ENCODE peak calls at places on chromosomes 5 and 9, in ten cellular contexts. One of them, this sample, is unnamed.

GRCh38 chr9:73149371-73150067 is 2.1 kb upstream of the ANXA1 start:
- DNase-seq in Peyer's patch: peak
- DNase-seq in neural progenitor cell: no peak
- DNase-seq in mucosa of descending colon: no peak
- DNase-seq in PC-3: peak
- DNase-seq in heart right ventricle: no peak
- DNase-seq in choroid plexus epithelial cell: peak
- DNase-seq in AG10803: peak
- DNase-seq in HL-60: no peak
- DNase-seq in stomach: no peak
- DNase-seq in this sample: peak

GRCh38 chr5:114789773-114790402 is 379.8 kb downstream of the TRIM36 start:
- DNase-seq in Peyer's patch: no peak
- DNase-seq in neural progenitor cell: peak
- DNase-seq in mucosa of descending colon: no peak
- DNase-seq in PC-3: peak
- DNase-seq in heart right ventricle: no peak
- DNase-seq in choroid plexus epithelial cell: peak
- DNase-seq in AG10803: no peak
- DNase-seq in HL-60: peak
- DNase-seq in stomach: no peak
- DNase-seq in this sample: peak

GRCh38 chr5:51034501-51034900 is 348.7 kb upstream of the ISL1 start:
- DNase-seq in Peyer's patch: no peak
- DNase-seq in neural progenitor cell: no peak
- DNase-seq in mucosa of descending colon: no peak
- DNase-seq in PC-3: no peak
- DNase-seq in heart right ventricle: no peak
- DNase-seq in choroid plexus epithelial cell: no peak
- DNase-seq in AG10803: no peak
- DNase-seq in HL-60: no peak
- DNase-seq in stomach: no peak
- DNase-seq in this sample: no peak

GRCh38 chr9:33350310-33350709 is 52.1 kb downstream of the AQP7 start:
- DNase-seq in Peyer's patch: no peak
- DNase-seq in neural progenitor cell: no peak
- DNase-seq in mucosa of descending colon: no peak
- DNase-seq in PC-3: peak
- DNase-seq in heart right ventricle: no peak
- DNase-seq in choroid plexus epithelial cell: peak
- DNase-seq in AG10803: peak
- DNase-seq in HL-60: no peak
- DNase-seq in stomach: no peak
- DNase-seq in this sample: peak

GRCh38 chr9:97808972-97809371 is 44.1 kb upstream of the FOXE1 start:
- DNase-seq in Peyer's patch: no peak
- DNase-seq in neural progenitor cell: no peak
- DNase-seq in mucosa of descending colon: no peak
- DNase-seq in PC-3: no peak
- DNase-seq in heart right ventricle: no peak
- DNase-seq in choroid plexus epithelial cell: no peak
- DNase-seq in AG10803: no peak
- DNase-seq in HL-60: no peak
- DNase-seq in stomach: no peak
- DNase-seq in this sample: no peak

GRCh38 chr5:177306674-177307543 is 3.3 kb downstream of the PRELID1 start:
- DNase-seq in Peyer's patch: no peak
- DNase-seq in neural progenitor cell: no peak
- DNase-seq in mucosa of descending colon: no peak
- DNase-seq in PC-3: no peak
- DNase-seq in heart right ventricle: no peak
- DNase-seq in choroid plexus epithelial cell: peak
- DNase-seq in AG10803: no peak
- DNase-seq in HL-60: peak
- DNase-seq in stomach: no peak
- DNase-seq in this sample: no peak

GRCh38 chr9:3708751-3709150 is 182.9 kb upstream of the RFX3 start:
- DNase-seq in Peyer's patch: no peak
- DNase-seq in neural progenitor cell: no peak
- DNase-seq in mucosa of descending colon: no peak
- DNase-seq in PC-3: peak
- DNase-seq in heart right ventricle: no peak
- DNase-seq in choroid plexus epithelial cell: peak
- DNase-seq in AG10803: peak
- DNase-seq in HL-60: no peak
- DNase-seq in stomach: no peak
- DNase-seq in this sample: no peak

GRCh38 chr5:126516133-126516532 is 78.9 kb downstream of the ALDH7A1 start:
- DNase-seq in Peyer's patch: no peak
- DNase-seq in neural progenitor cell: no peak
- DNase-seq in mucosa of descending colon: no peak
- DNase-seq in PC-3: no peak
- DNase-seq in heart right ventricle: no peak
- DNase-seq in choroid plexus epithelial cell: peak
- DNase-seq in AG10803: peak
- DNase-seq in HL-60: no peak
- DNase-seq in stomach: no peak
- DNase-seq in this sample: no peak

GRCh38 chr5:133427121-133427777 is 185.1 kb downstream of the FSTL4 start:
- DNase-seq in Peyer's patch: no peak
- DNase-seq in neural progenitor cell: no peak
- DNase-seq in mucosa of descending colon: no peak
- DNase-seq in PC-3: no peak
- DNase-seq in heart right ventricle: no peak
- DNase-seq in choroid plexus epithelial cell: no peak
- DNase-seq in AG10803: no peak
- DNase-seq in HL-60: no peak
- DNase-seq in stomach: no peak
- DNase-seq in this sample: peak

GRCh38 chr5:54217826-54218503 is 92.4 kb downstream of the ARL15 start:
- DNase-seq in Peyer's patch: peak
- DNase-seq in neural progenitor cell: peak
- DNase-seq in mucosa of descending colon: peak
- DNase-seq in PC-3: peak
- DNase-seq in heart right ventricle: peak
- DNase-seq in choroid plexus epithelial cell: peak
- DNase-seq in AG10803: peak
- DNase-seq in HL-60: peak
- DNase-seq in stomach: peak
- DNase-seq in this sample: peak

GRCh38 chr9:100170556-100170955 is 71.5 kb downstream of the INVS start:
- DNase-seq in Peyer's patch: no peak
- DNase-seq in neural progenitor cell: no peak
- DNase-seq in mucosa of descending colon: no peak
- DNase-seq in PC-3: peak
- DNase-seq in heart right ventricle: no peak
- DNase-seq in choroid plexus epithelial cell: peak
- DNase-seq in AG10803: peak
- DNase-seq in HL-60: no peak
- DNase-seq in stomach: no peak
- DNase-seq in this sample: peak

GRCh38 chr5:68332546-68332945 is 117.0 kb downstream of the PIK3R1 start:
- DNase-seq in Peyer's patch: no peak
- DNase-seq in neural progenitor cell: no peak
- DNase-seq in mucosa of descending colon: no peak
- DNase-seq in PC-3: peak
- DNase-seq in heart right ventricle: no peak
- DNase-seq in choroid plexus epithelial cell: no peak
- DNase-seq in AG10803: peak
- DNase-seq in HL-60: no peak
- DNase-seq in stomach: no peak
- DNase-seq in this sample: no peak

GRCh38 chr9:3906437-3907213 is 380.8 kb upstream of the RFX3 start:
- DNase-seq in Peyer's patch: no peak
- DNase-seq in neural progenitor cell: no peak
- DNase-seq in mucosa of descending colon: no peak
- DNase-seq in PC-3: peak
- DNase-seq in heart right ventricle: no peak
- DNase-seq in choroid plexus epithelial cell: peak
- DNase-seq in AG10803: peak
- DNase-seq in HL-60: no peak
- DNase-seq in stomach: no peak
- DNase-seq in this sample: peak

GRCh38 chr9:114616684-114617520 is 5.8 kb downstream of the TMEM268 start:
- DNase-seq in Peyer's patch: peak
- DNase-seq in neural progenitor cell: no peak
- DNase-seq in mucosa of descending colon: peak
- DNase-seq in PC-3: peak
- DNase-seq in heart right ventricle: peak
- DNase-seq in choroid plexus epithelial cell: peak
- DNase-seq in AG10803: no peak
- DNase-seq in HL-60: peak
- DNase-seq in stomach: peak
- DNase-seq in this sample: no peak

GRCh38 chr9:137721899-137722298 is 103.1 kb downstream of the EHMT1 start:
- DNase-seq in Peyer's patch: no peak
- DNase-seq in neural progenitor cell: no peak
- DNase-seq in mucosa of descending colon: no peak
- DNase-seq in PC-3: no peak
- DNase-seq in heart right ventricle: no peak
- DNase-seq in choroid plexus epithelial cell: no peak
- DNase-seq in AG10803: no peak
- DNase-seq in HL-60: no peak
- DNase-seq in stomach: no peak
- DNase-seq in this sample: peak
- TF ChIP-seq CTCF in Peyer's patch: no peak
- TF ChIP-seq CTCF in neural progenitor cell: peak
- TF ChIP-seq CTCF in mucosa of descending colon: no peak
- TF ChIP-seq CTCF in PC-3: no peak
- TF ChIP-seq CTCF in heart right ventricle: no peak
- TF ChIP-seq CTCF in choroid plexus epithelial cell: peak
- TF ChIP-seq CTCF in AG10803: no peak
- TF ChIP-seq CTCF in HL-60: no peak
- TF ChIP-seq CTCF in stomach: no peak
- TF ChIP-seq CTCF in this sample: peak

GRCh38 chr5:169635933-169636332 is 1.1 kb upstream of the DOCK2 start:
- DNase-seq in Peyer's patch: no peak
- DNase-seq in neural progenitor cell: no peak
- DNase-seq in mucosa of descending colon: no peak
- DNase-seq in PC-3: no peak
- DNase-seq in heart right ventricle: no peak
- DNase-seq in choroid plexus epithelial cell: no peak
- DNase-seq in AG10803: no peak
- DNase-seq in HL-60: no peak
- DNase-seq in stomach: no peak
- DNase-seq in this sample: no peak

GRCh38 chr5:169636477-169637084 is 494 bp upstream of the DOCK2 start:
- DNase-seq in Peyer's patch: no peak
- DNase-seq in neural progenitor cell: no peak
- DNase-seq in mucosa of descending colon: no peak
- DNase-seq in PC-3: no peak
- DNase-seq in heart right ventricle: no peak
- DNase-seq in choroid plexus epithelial cell: no peak
- DNase-seq in AG10803: no peak
- DNase-seq in HL-60: no peak
- DNase-seq in stomach: no peak
- DNase-seq in this sample: no peak

GRCh38 chr5:169634606-169635005 is 2.5 kb upstream of the DOCK2 start:
- DNase-seq in Peyer's patch: no peak
- DNase-seq in neural progenitor cell: no peak
- DNase-seq in mucosa of descending colon: no peak
- DNase-seq in PC-3: no peak
- DNase-seq in heart right ventricle: no peak
- DNase-seq in choroid plexus epithelial cell: no peak
- DNase-seq in AG10803: no peak
- DNase-seq in HL-60: no peak
- DNase-seq in stomach: no peak
- DNase-seq in this sample: no peak

GRCh38 chr5:169637856-169638190 is 748 bp downstream of the DOCK2 start:
- DNase-seq in Peyer's patch: peak
- DNase-seq in neural progenitor cell: no peak
- DNase-seq in mucosa of descending colon: peak
- DNase-seq in PC-3: no peak
- DNase-seq in heart right ventricle: no peak
- DNase-seq in choroid plexus epithelial cell: no peak
- DNase-seq in AG10803: no peak
- DNase-seq in HL-60: peak
- DNase-seq in stomach: peak
- DNase-seq in this sample: no peak

GRCh38 chr5:169637085-169637855 is at the start of gene DOCK2:
- DNase-seq in Peyer's patch: peak
- DNase-seq in neural progenitor cell: peak
- DNase-seq in mucosa of descending colon: peak
- DNase-seq in PC-3: no peak
- DNase-seq in heart right ventricle: peak
- DNase-seq in choroid plexus epithelial cell: no peak
- DNase-seq in AG10803: no peak
- DNase-seq in HL-60: peak
- DNase-seq in stomach: peak
- DNase-seq in this sample: no peak
- H3K4me3 ChIP-seq in Peyer's patch: peak
- H3K4me3 ChIP-seq in neural progenitor cell: peak
- H3K4me3 ChIP-seq in mucosa of descending colon: peak
- H3K4me3 ChIP-seq in PC-3: no peak
- H3K4me3 ChIP-seq in heart right ventricle: peak
- H3K4me3 ChIP-seq in choroid plexus epithelial cell: peak
- H3K4me3 ChIP-seq in AG10803: peak
- H3K4me3 ChIP-seq in HL-60: peak
- H3K4me3 ChIP-seq in stomach: peak
- H3K4me3 ChIP-seq in this sample: peak

DNA sequence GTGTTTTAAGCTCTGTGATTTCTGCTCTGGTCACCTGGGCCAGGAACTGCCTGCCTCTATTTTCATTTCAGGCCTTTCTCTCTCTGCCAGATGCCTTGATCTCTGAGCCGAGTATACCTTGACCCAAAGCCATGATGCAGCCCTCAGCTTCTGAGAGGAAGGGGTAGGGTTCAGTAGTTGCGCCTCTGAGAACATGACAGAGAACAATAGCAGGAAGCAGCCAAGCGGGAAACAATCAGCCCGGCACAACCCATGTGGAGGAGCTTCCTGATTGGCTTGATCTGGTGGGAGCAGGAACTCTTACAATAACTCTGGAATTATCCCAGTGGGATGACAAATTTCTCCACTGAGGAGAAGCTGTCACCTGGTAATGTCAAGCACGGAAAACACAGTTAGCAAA is 127.4 kb downstream of the PALM2AKAP2 start:
- DNase-seq in Peyer's patch: peak
- DNase-seq in neural progenitor cell: peak
- DNase-seq in mucosa of descending colon: peak
- DNase-seq in PC-3: no peak
- DNase-seq in heart right ventricle: peak
- DNase-seq in choroid plexus epithelial cell: no peak
- DNase-seq in AG10803: no peak
- DNase-seq in HL-60: no peak
- DNase-seq in stomach: no peak
- DNase-seq in this sample: no peak
- TF ChIP-seq CTCF in Peyer's patch: no peak
- TF ChIP-seq CTCF in neural progenitor cell: no peak
- TF ChIP-seq CTCF in mucosa of descending colon: no peak
- TF ChIP-seq CTCF in PC-3: no peak
- TF ChIP-seq CTCF in heart right ventricle: no peak
- TF ChIP-seq CTCF in choroid plexus epithelial cell: no peak
- TF ChIP-seq CTCF in AG10803: no peak
- TF ChIP-seq CTCF in HL-60: no peak
- TF ChIP-seq CTCF in stomach: no peak
- TF ChIP-seq CTCF in this sample: no peak

DNA sequence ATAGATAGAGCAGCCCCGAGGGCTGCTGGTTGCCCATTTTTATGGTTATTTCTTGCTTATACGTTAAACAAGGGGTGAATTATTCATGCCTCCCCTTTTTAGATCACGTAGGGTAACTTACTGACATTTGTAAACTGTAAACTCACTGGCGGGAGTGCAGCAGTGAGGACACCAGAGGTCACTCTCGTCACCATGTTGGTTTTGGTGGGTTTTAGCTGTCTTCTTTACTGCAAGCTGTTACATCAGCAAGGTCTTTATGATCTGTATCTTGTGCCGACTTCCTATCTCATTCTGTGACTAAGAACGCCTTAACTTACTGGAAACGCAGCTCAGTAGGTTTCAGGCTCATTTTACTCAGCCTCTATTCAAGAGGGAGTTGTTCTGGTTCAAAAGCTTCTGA is 155.0 kb upstream of the PRDM9 start:
- DNase-seq in Peyer's patch: no peak
- DNase-seq in neural progenitor cell: peak
- DNase-seq in mucosa of descending colon: no peak
- DNase-seq in PC-3: peak
- DNase-seq in heart right ventricle: no peak
- DNase-seq in choroid plexus epithelial cell: peak
- DNase-seq in AG10803: no peak
- DNase-seq in HL-60: peak
- DNase-seq in stomach: no peak
- DNase-seq in this sample: no peak
- H3K4me3 ChIP-seq in Peyer's patch: no peak
- H3K4me3 ChIP-seq in neural progenitor cell: no peak
- H3K4me3 ChIP-seq in mucosa of descending colon: no peak
- H3K4me3 ChIP-seq in PC-3: no peak
- H3K4me3 ChIP-seq in heart right ventricle: no peak
- H3K4me3 ChIP-seq in choroid plexus epithelial cell: no peak
- H3K4me3 ChIP-seq in AG10803: no peak
- H3K4me3 ChIP-seq in HL-60: no peak
- H3K4me3 ChIP-seq in stomach: no peak
- H3K4me3 ChIP-seq in this sample: no peak

This sample was measured in fibroblast of villous mesenchyme.